ENCODE peak calls at places on chromosome 2, in nine cellular contexts. W is activated CD8-positive, alpha-beta memory T cell treated with anti-CD3 and anti-CD28 coated beads, Interleukin-2, amount 10 ng/mL, durations not matched to agents 7 days and 5 days; F is MV-4-11; U is KBM-7; E is left cardiac atrium; G is stimulated activated naive CD8-positive, alpha-beta T cell treated with anti-CD3 and anti-CD28 coated beads, Interleukin-15, Interleukin-2, amounts not matched to agents 100 U/mL and 50 U/mL, for 24 hours; O is cardiac fibroblast; T is HFFc6; X is esophagus squamous epithelium. C is an unnamed sample.

GRCh38 chr2:177543007-177543760 is 150.6 kb downstream of the AGPS start:
- DNase-seq in W (no peak), F (no peak), U (no peak), E (no peak), G (no peak), O (peak), T (peak), X (no peak), C (peak)

GRCh38 chr2:225584821-225585220 is 185.3 kb downstream of the NYAP2 start:
- DNase-seq in W (no peak), F (no peak), U (no peak), E (no peak), G (no peak), O (no peak), T (no peak), X (no peak), C (no peak)

GRCh38 chr2:114442545-114442944 is at the start of gene DPP10:
- DNase-seq in W (no peak), F (peak), U (peak), E (peak), G (peak), O (peak), T (no peak), X (no peak), C (no peak)

GRCh38 chr2:46486441-46486840 is 7.1 kb downstream of the TMEM247 start:
- DNase-seq in W (no peak), F (no peak), U (no peak), E (no peak), G (no peak), O (no peak), T (no peak), X (no peak), C (no peak)

GRCh38 chr2:74261204-74261864 is 62.9 kb downstream of the MTHFD2 start:
- DNase-seq in W (no peak), F (no peak), U (peak), E (no peak), G (no peak), O (peak), T (peak), X (no peak), C (peak)

GRCh38 chr2:200447139-200447855 is 62.6 kb downstream of the KCTD18 start:
- DNase-seq in W (no peak), F (no peak), U (no peak), E (no peak), G (no peak), O (no peak), T (peak), X (no peak), C (no peak)

GRCh38 chr2:77977486-77978063 is 455.4 kb upstream of the LRRTM4 start:
- DNase-seq in W (no peak), F (no peak), U (peak), E (no peak), G (no peak), O (no peak), T (no peak), X (no peak), C (no peak)

GRCh38 chr2:9984217-9984739 is 32.8 kb downstream of the GRHL1 start:
- DNase-seq in W (no peak), F (peak), U (peak), E (no peak), G (peak), O (peak), T (peak), X (no peak), C (no peak)

GRCh38 chr2:176650101-176650500 is 380.9 kb downstream of the MTX2 start:
- DNase-seq in W (no peak), F (no peak), U (no peak), E (no peak), G (no peak), O (no peak), T (no peak), X (no peak), C (no peak)

GRCh38 chr2:69437751-69438154 is 518 bp upstream of the NFU1 start:
- DNase-seq in W (no peak), F (no peak), U (no peak), E (peak), G (no peak), O (no peak), T (no peak), X (no peak), C (no peak)

GRCh38 chr2:28423856-28424605 is 31.4 kb downstream of the FOSL2 start:
- DNase-seq in W (peak), F (peak), U (peak), E (no peak), G (peak), O (no peak), T (no peak), X (no peak), C (no peak)

GRCh38 chr2:232333361-232334135 is 45.0 kb upstream of the ALPP start:
- DNase-seq in W (no peak), F (no peak), U (no peak), E (peak), G (no peak), O (peak), T (no peak), X (no peak), C (no peak)

GRCh38 chr2:11123856-11124759 is 31.2 kb upstream of the SLC66A3 start:
- DNase-seq in W (peak), F (peak), U (peak), E (peak), G (peak), O (peak), T (peak), X (no peak), C (peak)

GRCh38 chr2:169462896-169463695 is 16.2 kb upstream of the BBS5 start:
- DNase-seq in W (no peak), F (no peak), U (no peak), E (no peak), G (no peak), O (peak), T (peak), X (no peak), C (peak)

GRCh38 chr2:147913701-147914480 is 69.1 kb downstream of the ACVR2A start:
- DNase-seq in W (no peak), F (peak), U (peak), E (no peak), G (no peak), O (peak), T (no peak), X (no peak), C (no peak)

GRCh38 chr2:236583621-236584203 is 14.1 kb downstream of the ACKR3 start:
- DNase-seq in W (no peak), F (no peak), U (no peak), E (no peak), G (no peak), O (no peak), T (no peak), X (no peak), C (no peak)

GRCh38 chr2:237475704-237476107 is 11.3 kb upstream of the MLPH start:
- DNase-seq in W (no peak), F (peak), U (no peak), E (no peak), G (peak), O (peak), T (peak), X (no peak), C (peak)

GRCh38 chr2:215848679-215849078 is 164.7 kb downstream of the MREG start:
- DNase-seq in W (no peak), F (no peak), U (no peak), E (no peak), G (no peak), O (no peak), T (no peak), X (no peak), C (no peak)

GRCh38 chr2:233980955-233981555 is 63.9 kb downstream of the TRPM8 start:
- DNase-seq in W (no peak), F (no peak), U (no peak), E (no peak), G (no peak), O (no peak), T (no peak), X (no peak), C (no peak)

GRCh38 chr2:176490061-176490861 is 221.0 kb downstream of the MTX2 start:
- DNase-seq in W (no peak), F (no peak), U (no peak), E (peak), G (no peak), O (peak), T (peak), X (no peak), C (peak)

C was measured in foreskin fibroblast.